ENCODE peak calls at places on chromosomes 4 and X, in four cellular contexts. B, F, P and J are unnamed samples.

GRCh38 chr4:168776382-168776781 is 233.7 kb downstream of the CBR4 start:
- DNase-seq in B (no peak), F (no peak), P (no peak), J (no peak)

GRCh38 chr4:82469776-82470345 is 39.5 kb downstream of the ENOPH1 start:
- DNase-seq in B (peak), F (no peak), P (no peak), J (peak)

GRCh38 chrX:21606037-21606436 is 52.1 kb downstream of the KLHL34 start:
- DNase-seq in B (no peak), F (no peak), P (no peak), J (no peak)

GRCh38 chr4:186881521-186882220 is 158.0 kb upstream of the FAT1 start:
- DNase-seq in B (peak), F (no peak), P (no peak), J (peak)

GRCh38 chrX:148700021-148700420 is 199.6 kb downstream of the AFF2 start:
- DNase-seq in B (no peak), F (no peak), P (no peak), J (no peak)

GRCh38 chr4:25406081-25406692 is 29.1 kb downstream of the ANAPC4 start:
- DNase-seq in B (no peak), F (no peak), P (no peak), J (no peak)

GRCh38 chrX:96447161-96447560 is 237.5 kb upstream of the DIAPH2 start:
- DNase-seq in B (peak), F (no peak), P (no peak), J (no peak)

GRCh38 chrX:85243761-85244410 is at the start of the genes SATL1 and ZNF711:
- DNase-seq in B (no peak), F (peak), P (peak), J (no peak)

DNA sequence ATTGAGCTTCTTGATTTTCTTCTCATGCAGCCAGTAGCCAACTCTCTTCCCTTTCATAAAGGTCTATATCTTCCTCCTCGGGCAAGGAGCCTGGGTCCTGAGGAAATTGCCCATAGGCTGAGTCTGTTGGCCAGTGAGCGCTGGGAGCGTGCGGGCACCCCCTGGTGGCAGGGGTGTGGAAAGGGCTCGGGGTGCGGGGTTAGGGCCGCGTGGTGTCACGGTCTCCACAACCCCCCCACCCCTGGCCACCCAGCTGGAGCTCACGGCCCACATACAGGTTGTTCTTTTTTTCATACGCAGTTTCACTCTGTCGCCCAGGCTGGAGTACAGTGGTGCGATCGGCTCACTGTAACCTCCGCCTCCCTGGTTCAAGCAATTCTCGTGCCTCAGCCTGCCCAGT is 13.1 kb downstream of the RBM10 start:
- DNase-seq in B (no peak), F (no peak), P (no peak), J (no peak)
- TF ChIP-seq CTCF in B (no peak), F (no peak), P (no peak), J (peak)

GRCh38 chr4:183758006-183758734 is 99.1 kb downstream of the TRAPPC11 start:
- DNase-seq in B (no peak), F (no peak), P (no peak), J (no peak)
- H3K4me3 ChIP-seq in B (no peak), F (no peak), P (no peak), J (no peak)

GRCh38 chr4:132076829-132077228 is 1072.3 kb upstream of the PCDH10 start:
- DNase-seq in B (no peak), F (no peak), P (no peak), J (no peak)
- TF ChIP-seq CTCF in B (no peak), F (no peak), P (no peak), J (peak)

GRCh38 chr4:87524456-87524855 is 4.7 kb downstream of the SPARCL1 start:
- DNase-seq in B (no peak), F (no peak), P (no peak), J (no peak)

GRCh38 chr4:87529187-87529586 is at the start of gene SPARCL1:
- DNase-seq in B (no peak), F (no peak), P (peak), J (no peak)

GRCh38 chr4:87530868-87531267 is 1.7 kb upstream of the SPARCL1 start:
- DNase-seq in B (peak), F (no peak), P (peak), J (no peak)

GRCh38 chr4:87525636-87526035 is 3.5 kb downstream of the SPARCL1 start:
- DNase-seq in B (peak), F (no peak), P (no peak), J (no peak)

GRCh38 chr4:87527446-87528240 is 1.5 kb downstream of the SPARCL1 start:
- DNase-seq in B (no peak), F (no peak), P (no peak), J (no peak)
- H3K4me3 ChIP-seq in B (no peak), F (peak), P (peak), J (no peak)

GRCh38 chr4:180827193-180827592 is 1416.0 kb upstream of the TENM3 start:
- DNase-seq in B (no peak), F (no peak), P (no peak), J (peak)

GRCh38 chr4:180828455-180829018 is 1414.7 kb upstream of the TENM3 start:
- DNase-seq in B (peak), F (no peak), P (no peak), J (peak)

GRCh38 chr4:180827610-180828009 is 1415.6 kb upstream of the TENM3 start:
- DNase-seq in B (peak), F (no peak), P (no peak), J (no peak)

GRCh38 chr4:180832086-180832485 is 1411.1 kb upstream of the TENM3 start:
- DNase-seq in B (peak), F (no peak), P (no peak), J (no peak)
- TF ChIP-seq CTCF in B (no peak), F (no peak), P (no peak), J (peak)

GRCh38 chrX:33207056-33207455 is 4.3 kb downstream of the DMD start:
- DNase-seq in B (no peak), F (no peak), P (no peak), J (no peak)
- H3K4me3 ChIP-seq in B (no peak), F (no peak), P (peak), J (no peak)

DNA sequence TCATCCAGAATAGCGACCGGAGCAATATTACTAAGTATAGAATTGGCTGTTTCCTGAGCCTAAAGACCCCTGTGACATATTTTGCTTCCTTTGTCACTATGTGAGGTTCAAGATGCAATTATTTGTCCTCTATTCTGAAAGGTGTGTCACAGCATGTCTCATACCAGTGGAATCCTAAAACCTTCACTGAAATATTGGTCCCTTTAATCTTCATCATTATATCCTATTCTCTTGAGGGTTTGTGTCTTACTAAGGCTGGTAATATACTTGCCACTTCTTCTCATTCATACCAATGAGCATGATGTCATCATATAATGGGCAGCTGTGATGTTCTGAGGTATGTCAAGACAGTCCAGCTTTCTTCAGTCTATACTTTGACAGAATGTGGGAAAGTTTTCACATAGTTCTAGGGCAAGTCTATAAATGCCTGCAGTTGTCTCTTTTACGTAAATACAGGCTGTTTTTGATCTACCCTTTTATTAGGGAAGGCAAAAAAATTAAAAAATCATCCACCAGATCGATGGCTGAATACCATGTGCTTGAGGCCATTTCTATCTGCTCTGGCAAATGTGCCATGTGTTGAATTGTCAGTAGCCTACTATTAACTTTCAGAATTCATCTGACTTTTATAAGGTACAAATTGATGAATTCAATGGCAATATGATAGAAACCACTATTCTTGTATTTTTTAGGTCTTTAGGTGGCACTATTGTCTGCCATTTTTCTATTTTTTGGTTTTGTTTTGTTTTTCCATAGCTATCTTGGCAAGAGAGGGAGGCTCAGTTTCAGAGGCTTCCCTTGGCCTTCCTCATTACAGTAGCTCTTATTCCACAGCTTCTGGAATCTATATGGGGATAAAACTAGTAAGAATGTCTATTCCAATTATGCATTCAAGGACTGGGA is 209.0 kb downstream of the PPARGC1A start:
- DNase-seq in B (no peak), F (no peak), P (no peak), J (peak)
- TF ChIP-seq CTCF in B (no peak), F (no peak), P (no peak), J (peak)

GRCh38 chrX:13875572-13875971 is 58.7 kb upstream of the GPM6B start:
- DNase-seq in B (no peak), F (no peak), P (no peak), J (no peak)
- H3K4me3 ChIP-seq in B (no peak), F (no peak), P (no peak), J (no peak)

GRCh38 chr4:110344165-110344564 is 131.8 kb upstream of the ENPEP start:
- DNase-seq in B (no peak), F (no peak), P (no peak), J (no peak)
- TF ChIP-seq CTCF in B (no peak), F (no peak), P (no peak), J (peak)

GRCh38 chr4:105276361-105276760 is 129.7 kb downstream of the TET2 start:
- DNase-seq in B (no peak), F (no peak), P (no peak), J (no peak)
- H3K4me3 ChIP-seq in B (no peak), F (no peak), P (no peak), J (no peak)